ENCODE peak calls at places on chromosomes 5 and 9, in ten cellular contexts. L is GM23338, G is lower lobe of right lung, P is GM10248, F is cardiac fibroblast, V is WTC11, T is mesothelial cell of epicardium, J is HCT116, A is fibroblast of mammary gland, Z is AG04450. B is an unnamed sample.

GRCh38 chr5:16809816-16810502 is 126.1 kb downstream of the MYO10 start:
- DNase-seq in A (peak), J (no peak), P (no peak), F (peak), L (peak), T (no peak), Z (peak), V (no peak), G (peak), B (no peak)

GRCh38 chr9:135604437-135605237 is 34.7 kb downstream of the GLT6D1 start:
- DNase-seq in P (no peak), Z (no peak), G (peak), T (peak), J (no peak), V (no peak), A (no peak), L (no peak), F (no peak), B (no peak)

GRCh38 chr5:27854243-27854852 is 816.0 kb upstream of the CDH9 start:
- DNase-seq in G (no peak), T (no peak), J (no peak), P (no peak), V (no peak), L (no peak), Z (no peak), A (no peak), F (no peak), B (no peak)

GRCh38 chr9:38700695-38701094 is 19.2 kb downstream of the FAM240B start:
- DNase-seq in F (peak), Z (no peak), L (no peak), J (no peak), T (no peak), P (no peak), G (no peak), V (no peak), A (peak), B (no peak)

GRCh38 chr5:78805-79149 is 13.2 kb upstream of the PLEKHG4B start:
- DNase-seq in P (no peak), J (no peak), G (no peak), F (no peak), L (no peak), A (no peak), V (no peak), T (no peak), Z (no peak), B (no peak)

GRCh38 chr9:70478963-70479641 is 64.6 kb upstream of the KLF9 start:
- DNase-seq in A (peak), L (no peak), F (peak), P (no peak), V (no peak), T (no peak), G (peak), J (no peak), Z (no peak), B (no peak)

GRCh38 chr9:131277673-131278420 is 1.5 kb upstream of the FAM78A start:
- DNase-seq in L (peak), P (peak), T (peak), V (peak), G (peak), A (peak), Z (peak), J (peak), F (peak), B (peak)

GRCh38 chr9:138050472-138051330 is 173.1 kb downstream of the CACNA1B start:
- DNase-seq in T (peak), V (no peak), Z (no peak), L (no peak), F (no peak), A (no peak), G (no peak), J (no peak), P (no peak), B (peak)

GRCh38 chr9:129556576-129557191 is 64.2 kb downstream of the C9orf50 start:
- DNase-seq in V (no peak), F (no peak), G (no peak), A (no peak), J (no peak), Z (no peak), L (no peak), P (no peak), T (no peak), B (no peak)

GRCh38 chr5:143931389-143931984 is 119.5 kb downstream of the HMHB1 start:
- DNase-seq in T (no peak), L (no peak), F (peak), Z (no peak), A (no peak), J (no peak), P (no peak), V (no peak), G (no peak), B (no peak)

DNA sequence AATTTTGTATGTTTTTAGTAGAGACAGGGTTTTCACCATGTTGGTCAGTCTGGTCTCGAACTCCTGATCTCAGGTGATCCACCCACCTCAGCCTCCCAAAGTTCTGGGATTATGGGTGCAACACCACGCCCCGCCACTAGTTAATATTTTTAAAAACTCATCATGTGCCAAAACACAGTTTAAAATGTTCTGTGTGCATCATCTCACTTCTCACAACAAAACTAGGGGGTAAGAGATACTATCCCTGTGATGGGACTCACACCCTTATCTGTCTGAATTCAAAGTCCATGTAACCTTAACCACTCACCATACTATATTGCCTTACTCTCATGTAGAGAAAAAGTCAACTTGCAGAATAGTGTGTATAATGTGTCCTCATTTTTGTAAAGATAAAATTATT is 2.6 kb downstream of the PKD2L2 start:
- DNase-seq in V (no peak), F (no peak), J (no peak), P (no peak), Z (no peak), G (no peak), T (no peak), L (no peak), A (no peak), B (no peak)
- TF ChIP-seq CTCF in V (peak), F (peak), J (no peak), P (no peak), Z (no peak), G (no peak), T (peak), L (no peak), A (peak), B (no peak)

DNA sequence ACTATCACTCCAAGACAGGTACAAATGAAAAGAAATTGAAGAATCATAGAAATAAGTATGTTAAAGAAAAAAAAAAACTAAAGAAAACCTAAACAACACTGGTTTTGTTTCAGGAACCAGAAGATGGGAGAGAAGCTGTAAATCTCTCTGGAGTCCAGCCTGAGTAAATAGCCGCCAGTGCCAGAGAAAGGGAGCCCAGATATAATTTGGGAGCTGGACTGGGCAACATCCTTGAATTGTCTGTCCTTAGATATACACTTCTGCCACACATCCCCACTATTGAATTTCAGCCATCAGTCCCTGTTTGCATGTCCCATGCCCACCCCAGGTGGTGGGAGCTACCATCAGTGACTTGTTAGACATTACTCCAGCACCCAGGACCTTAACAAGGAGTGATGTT is 979.6 kb downstream of the DTWD2 start:
- DNase-seq in A (no peak), F (no peak), L (no peak), P (no peak), J (no peak), Z (no peak), G (no peak), V (no peak), T (no peak), B (no peak)
- TF ChIP-seq CTCF in A (no peak), F (no peak), L (no peak), P (no peak), J (no peak), Z (no peak), G (no peak), V (no peak), T (no peak), B (no peak)

DNA sequence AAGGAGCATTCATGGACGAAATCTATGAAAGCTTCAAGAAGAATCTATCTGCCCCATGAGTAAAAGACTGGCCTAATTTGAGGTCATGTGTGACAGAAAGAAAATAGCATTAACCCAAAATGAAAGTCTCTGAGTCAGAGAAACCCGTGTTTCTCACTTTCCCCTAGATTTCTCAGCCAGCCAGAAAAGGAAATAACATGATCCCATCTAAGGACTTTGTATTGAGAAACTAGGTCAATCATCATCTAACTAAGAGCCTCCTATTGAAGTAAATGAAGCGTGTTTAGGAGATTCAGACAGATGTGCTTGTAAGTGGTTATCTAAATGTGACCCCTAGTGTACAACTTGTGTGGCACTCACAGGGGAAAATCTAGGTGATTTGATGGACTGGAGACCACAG is 77.3 kb upstream of the ZNF366 start:
- DNase-seq in Z (no peak), P (peak), G (no peak), V (no peak), A (peak), F (no peak), J (no peak), L (no peak), T (no peak), B (peak)
- TF ChIP-seq CTCF in Z (no peak), P (no peak), G (no peak), V (no peak), A (peak), F (no peak), J (no peak), L (peak), T (no peak), B (no peak)

GRCh38 chr9:75023846-75024245 is 4.2 kb downstream of the CARNMT1 start:
- DNase-seq in F (no peak), P (no peak), Z (no peak), G (no peak), V (no peak), T (no peak), A (no peak), L (no peak), J (no peak), B (no peak)

GRCh38 chr9:75027187-75028107 is 646 bp downstream of the CARNMT1 start:
- DNase-seq in G (peak), J (peak), A (peak), F (peak), P (peak), Z (no peak), V (peak), L (peak), T (no peak), B (peak)
- TF ChIP-seq CTCF in G (no peak), J (no peak), A (no peak), F (no peak), P (no peak), Z (no peak), V (no peak), L (no peak), T (no peak), B (peak)

GRCh38 chr5:165161204-165161603 is 1655.8 kb downstream of the MAT2B start:
- DNase-seq in L (peak), T (no peak), A (no peak), V (peak), P (no peak), F (no peak), G (no peak), J (no peak), Z (no peak), B (no peak)
- TF ChIP-seq CTCF in L (peak), T (peak), A (no peak), V (peak), P (no peak), F (no peak), G (peak), J (no peak), Z (peak), B (no peak)

GRCh38 chr5:64594601-64595518 is 89.0 kb downstream of the RGS7BP start:
- DNase-seq in T (no peak), G (no peak), L (peak), F (peak), V (peak), A (no peak), P (no peak), Z (no peak), J (no peak), B (no peak)
- TF ChIP-seq CTCF in T (no peak), G (peak), L (peak), F (peak), V (no peak), A (peak), P (no peak), Z (peak), J (peak), B (no peak)

DNA sequence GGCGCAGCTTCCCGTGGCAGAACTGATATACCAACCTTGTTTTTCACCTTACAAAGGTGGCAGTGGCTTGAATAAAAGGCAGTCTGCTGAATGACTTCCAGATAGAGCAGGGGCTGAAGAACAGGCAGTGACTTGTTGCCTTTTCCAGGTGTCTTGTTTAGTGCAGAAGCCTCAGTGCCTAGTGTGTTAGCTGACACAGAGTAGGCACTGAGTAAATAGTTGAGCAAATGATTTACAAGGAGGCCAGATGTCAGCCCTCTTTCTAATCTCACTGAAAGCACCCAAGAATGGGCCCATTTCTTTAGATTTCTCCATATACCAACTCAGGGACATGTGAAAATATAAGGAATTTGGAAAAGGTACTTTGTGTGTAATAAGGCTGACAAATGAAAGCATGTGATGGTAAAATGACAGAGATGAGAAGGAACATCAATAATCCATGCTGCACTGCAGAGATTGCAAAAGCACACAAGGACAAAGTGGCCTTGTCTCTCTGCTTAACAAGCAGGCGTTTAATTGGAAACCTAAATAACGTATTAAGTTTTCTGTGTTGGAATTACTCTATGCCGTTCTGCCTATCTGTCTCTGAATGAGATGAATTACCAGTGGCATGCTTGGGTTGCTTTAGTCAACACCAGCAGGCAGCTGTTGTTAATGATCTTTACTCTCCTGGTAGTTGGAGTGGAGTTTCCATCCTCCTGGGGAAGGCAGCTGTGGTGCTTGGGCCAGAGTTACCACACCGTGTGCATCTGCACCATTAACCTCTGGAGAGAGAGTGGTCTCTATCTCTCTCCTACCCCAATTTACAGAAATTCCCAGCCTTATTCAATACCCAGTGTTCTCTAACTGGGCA is 360.2 kb upstream of the C9orf72 start:
- DNase-seq in T (no peak), L (no peak), Z (no peak), V (no peak), G (no peak), J (no peak), F (no peak), P (no peak), A (no peak), B (no peak)
- TF ChIP-seq CTCF in T (no peak), L (no peak), Z (no peak), V (no peak), G (no peak), J (no peak), F (no peak), P (no peak), A (no peak), B (no peak)

DNA sequence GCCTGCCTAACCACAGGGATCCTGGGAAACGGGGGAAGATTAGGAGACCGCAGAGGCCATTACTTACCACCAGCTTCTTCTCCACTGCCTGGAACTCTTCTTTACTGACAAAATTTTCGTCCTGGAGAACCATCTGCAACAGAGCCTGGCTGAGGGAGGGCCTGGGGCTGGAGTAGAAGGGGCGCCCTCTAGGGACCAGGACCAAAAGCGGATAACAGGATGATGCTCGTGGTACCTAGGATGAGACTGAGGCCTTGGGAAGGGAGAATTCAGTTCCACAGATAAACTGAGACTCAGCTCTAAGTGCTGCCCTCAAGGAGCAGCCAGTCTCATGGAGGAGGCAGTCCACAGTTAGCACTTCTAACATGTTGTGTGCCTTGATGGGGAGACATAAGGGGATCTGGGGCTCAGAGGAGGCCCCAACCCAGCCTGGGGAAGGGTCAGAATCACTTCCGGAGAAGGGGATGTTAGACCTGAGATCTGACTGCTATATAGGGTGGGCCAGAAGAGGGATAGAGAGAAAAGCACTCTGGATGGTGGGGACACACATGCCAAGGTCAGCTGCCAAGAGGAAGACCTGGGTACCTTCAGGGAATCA is 1.2 kb downstream of the SPATA24 start:
- DNase-seq in V (peak), G (no peak), Z (no peak), L (peak), F (no peak), P (no peak), J (peak), A (no peak), T (no peak), B (no peak)
- TF ChIP-seq CTCF in V (peak), G (peak), Z (no peak), L (peak), F (peak), P (peak), J (peak), A (peak), T (no peak), B (peak)